ENCODE peak calls at places on chromosome 4, in seven cellular contexts. A is activated naive CD4-positive, alpha-beta T cell treated with anti-CD3 and anti-CD28 coated beads, Interleukin-2, amount 50 U/mL, for 72 hours; J is NCI-H1436; P is activated gamma-delta T cell treated with anti-CD3 and anti-CD28 coated beads, Interleukin-2, amount 50 U/mL, for 16 hours; Z is amniotic stem cell; B is natural killer cell treated with Interleukin-12 subunit alpha and Interleukin-12 subunit beta and Interleukin-15 and Interleukin-18, amount 100 ng/mL, for 72 hours; X is activated CD4-positive, alpha-beta T cell treated with anti-CD3 and anti-CD28 coated beads for 24 hours. D is an unnamed sample.

GRCh38 chr4:133154725-133155124 is 5.6 kb downstream of the PCDH10 start:
- DNase-seq in J (no peak), P (no peak), A (no peak), Z (no peak), X (no peak), B (no peak), D (no peak)

GRCh38 chr4:64784125-64784524 is 374.9 kb upstream of the TECRL start:
- DNase-seq in J (no peak), X (no peak), A (no peak), P (no peak), B (no peak), Z (no peak), D (no peak)

GRCh38 chr4:138609943-138610350 is 367.8 kb upstream of the SLC7A11 start:
- DNase-seq in A (no peak), X (no peak), B (no peak), J (no peak), Z (peak), P (no peak), D (no peak)

GRCh38 chr4:55561884-55562283 is 15.2 kb upstream of the CLOCK start:
- DNase-seq in A (no peak), P (no peak), B (no peak), X (no peak), Z (no peak), J (no peak), D (no peak)

GRCh38 chr4:99518883-99519282 is 8.1 kb downstream of the C4orf17 start:
- DNase-seq in A (no peak), J (no peak), B (no peak), Z (no peak), X (no peak), P (no peak), D (no peak)

GRCh38 chr4:47642985-47643745 is 158.1 kb downstream of the ATP10D start:
- DNase-seq in P (no peak), A (no peak), Z (no peak), J (no peak), B (no peak), X (no peak), D (no peak)

GRCh38 chr4:8656711-8657380 is 64.3 kb downstream of the CPZ start:
- DNase-seq in A (no peak), Z (no peak), J (no peak), P (no peak), B (no peak), X (no peak), D (no peak)

GRCh38 chr4:67134616-67135015 is 410.7 kb downstream of the CENPC start:
- DNase-seq in X (no peak), Z (no peak), A (no peak), J (no peak), B (no peak), P (no peak), D (no peak)

GRCh38 chr4:159937595-159937994 is 834.7 kb downstream of the RAPGEF2 start:
- DNase-seq in X (no peak), A (no peak), B (no peak), J (no peak), Z (no peak), P (no peak), D (no peak)

GRCh38 chr4:168815373-168816345 is 194.4 kb downstream of the CBR4 start:
- DNase-seq in J (no peak), Z (no peak), A (no peak), P (no peak), B (no peak), X (no peak), D (no peak)

GRCh38 chr4:113474017-113474416 is 287.5 kb downstream of the CAMK2D start:
- DNase-seq in Z (peak), P (no peak), X (peak), A (no peak), B (no peak), J (no peak), D (no peak)

GRCh38 chr4:137934921-137935320 is 307.2 kb downstream of the SLC7A11 start:
- DNase-seq in J (no peak), P (no peak), X (no peak), Z (no peak), A (no peak), B (no peak), D (no peak)